ENCODE peak calls at places on chromosomes 12 and 14, in six cellular contexts. One of them, this sample, is unnamed.

GRCh38 chr14:100882991-100883788 is 20.3 kb downstream of the RTL1 start:
- DNase-seq in RWPE1: no peak
- DNase-seq in neural progenitor cell: no peak
- DNase-seq in mammary epithelial cell: no peak
- DNase-seq in pancreas: no peak
- DNase-seq in PC-9: no peak
- DNase-seq in this sample: no peak

GRCh38 chr12:79388006-79388405 is 302.8 kb downstream of the PAWR start:
- DNase-seq in pancreas: no peak
- DNase-seq in RWPE1: no peak
- DNase-seq in PC-9: no peak
- DNase-seq in neural progenitor cell: no peak
- DNase-seq in mammary epithelial cell: no peak
- DNase-seq in this sample: no peak

GRCh38 chr12:124188561-124189405 is 106.1 kb upstream of the RFLNA start:
- DNase-seq in pancreas: no peak
- DNase-seq in mammary epithelial cell: no peak
- DNase-seq in RWPE1: peak; percentile 17
- DNase-seq in neural progenitor cell: no peak
- DNase-seq in PC-9: no peak
- DNase-seq in this sample: peak; percentile 57

GRCh38 chr12:67716817-67717216 is 68.3 kb downstream of the DYRK2 start:
- DNase-seq in pancreas: no peak
- DNase-seq in RWPE1: no peak
- DNase-seq in PC-9: peak; percentile 8
- DNase-seq in neural progenitor cell: no peak
- DNase-seq in mammary epithelial cell: no peak
- DNase-seq in this sample: no peak

GRCh38 chr12:32252199-32253073 is 145.8 kb downstream of the BICD1 start:
- DNase-seq in PC-9: no peak
- DNase-seq in mammary epithelial cell: no peak
- DNase-seq in RWPE1: no peak
- DNase-seq in pancreas: no peak
- DNase-seq in neural progenitor cell: peak; percentile 70
- DNase-seq in this sample: no peak

GRCh38 chr14:85342858-85343607 is 186.9 kb upstream of the FLRT2 start:
- DNase-seq in mammary epithelial cell: no peak
- DNase-seq in neural progenitor cell: no peak
- DNase-seq in RWPE1: no peak
- DNase-seq in pancreas: no peak
- DNase-seq in PC-9: no peak
- DNase-seq in this sample: no peak

GRCh38 chr12:32811686-32812392 is 56.1 kb upstream of the YARS2 start:
- DNase-seq in pancreas: no peak
- DNase-seq in neural progenitor cell: no peak
- DNase-seq in PC-9: no peak
- DNase-seq in RWPE1: no peak
- DNase-seq in mammary epithelial cell: no peak
- DNase-seq in this sample: no peak

GRCh38 chr14:29148221-29148620 is 381.6 kb downstream of the FOXG1 start:
- DNase-seq in mammary epithelial cell: no peak
- DNase-seq in RWPE1: no peak
- DNase-seq in pancreas: no peak
- DNase-seq in neural progenitor cell: no peak
- DNase-seq in PC-9: no peak
- DNase-seq in this sample: no peak

GRCh38 chr12:89976866-89977265 is 268.2 kb upstream of the ATP2B1 start:
- DNase-seq in neural progenitor cell: no peak
- DNase-seq in RWPE1: no peak
- DNase-seq in PC-9: no peak
- DNase-seq in mammary epithelial cell: no peak
- DNase-seq in pancreas: no peak
- DNase-seq in this sample: no peak

GRCh38 chr12:94094700-94095099 is 53.7 kb upstream of the PLXNC1 start:
- DNase-seq in pancreas: no peak
- DNase-seq in RWPE1: no peak
- DNase-seq in neural progenitor cell: no peak
- DNase-seq in PC-9: no peak
- DNase-seq in mammary epithelial cell: no peak
- DNase-seq in this sample: no peak

GRCh38 chr12:87348071-87348470 is 681.1 kb downstream of the C12orf50 start:
- DNase-seq in RWPE1: no peak
- DNase-seq in neural progenitor cell: no peak
- DNase-seq in pancreas: no peak
- DNase-seq in PC-9: no peak
- DNase-seq in mammary epithelial cell: no peak
- DNase-seq in this sample: no peak

GRCh38 chr12:5522358-5523335 is 90.7 kb downstream of the NTF3 start:
- DNase-seq in neural progenitor cell: no peak
- DNase-seq in RWPE1: no peak
- DNase-seq in mammary epithelial cell: no peak
- DNase-seq in PC-9: no peak
- DNase-seq in pancreas: no peak
- DNase-seq in this sample: no peak

GRCh38 chr14:102868956-102869531 is 53.4 kb upstream of the AMN start:
- DNase-seq in neural progenitor cell: no peak
- DNase-seq in pancreas: no peak
- DNase-seq in mammary epithelial cell: no peak
- DNase-seq in PC-9: no peak
- DNase-seq in RWPE1: no peak
- DNase-seq in this sample: no peak

GRCh38 chr14:36826614-36827013 is 165.0 kb downstream of the PAX9 start:
- DNase-seq in PC-9: no peak
- DNase-seq in pancreas: no peak
- DNase-seq in RWPE1: no peak
- DNase-seq in neural progenitor cell: no peak
- DNase-seq in mammary epithelial cell: no peak
- DNase-seq in this sample: no peak

DNA sequence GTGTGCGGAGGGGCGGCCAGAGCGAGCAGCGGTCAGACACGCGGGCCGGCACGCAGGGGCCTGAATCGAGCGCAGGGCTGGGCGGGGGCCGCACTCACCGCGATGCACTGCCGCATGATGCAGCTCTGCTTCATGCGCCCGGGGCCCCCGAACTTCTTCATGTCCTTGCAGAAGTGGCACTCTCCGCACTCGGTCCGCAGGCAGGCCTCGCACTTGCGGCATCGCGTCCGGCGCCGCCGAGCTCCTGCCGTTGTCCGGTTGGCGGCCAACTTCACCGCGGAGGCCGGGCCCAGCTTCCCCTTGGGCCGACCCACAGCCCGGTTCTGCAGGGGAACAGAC is 53.1 kb downstream of the RNF34 start:
- DNase-seq in PC-9: no peak
- DNase-seq in neural progenitor cell: no peak
- DNase-seq in mammary epithelial cell: no peak
- DNase-seq in pancreas: no peak
- DNase-seq in RWPE1: no peak
- DNase-seq in this sample: no peak
- H3K27ac ChIP-seq in PC-9: peak overlapping the region; percentile 62
- H3K27ac ChIP-seq in neural progenitor cell: no peak overlapping the region
- H3K27ac ChIP-seq in mammary epithelial cell: no peak overlapping the region
- H3K27ac ChIP-seq in pancreas: no peak overlapping the region
- H3K27ac ChIP-seq in RWPE1: peak overlapping the region; percentile 66
- H3K27ac ChIP-seq in this sample: no peak overlapping the region

GRCh38 chr14:68937790-68938514 is 41.1 kb downstream of the ACTN1 start:
- DNase-seq in PC-9: peak; percentile 89
- DNase-seq in mammary epithelial cell: peak; percentile 59
- DNase-seq in pancreas: peak; percentile 64
- DNase-seq in RWPE1: no peak
- DNase-seq in neural progenitor cell: peak; percentile 53
- DNase-seq in this sample: peak; percentile 68
- TF ChIP-seq CTCF in PC-9: peak; percentile 23
- TF ChIP-seq CTCF in mammary epithelial cell: no peak
- TF ChIP-seq CTCF in pancreas: no peak
- TF ChIP-seq CTCF in RWPE1: no peak
- TF ChIP-seq CTCF in neural progenitor cell: peak; percentile 38
- TF ChIP-seq CTCF in this sample: peak; percentile 44

DNA sequence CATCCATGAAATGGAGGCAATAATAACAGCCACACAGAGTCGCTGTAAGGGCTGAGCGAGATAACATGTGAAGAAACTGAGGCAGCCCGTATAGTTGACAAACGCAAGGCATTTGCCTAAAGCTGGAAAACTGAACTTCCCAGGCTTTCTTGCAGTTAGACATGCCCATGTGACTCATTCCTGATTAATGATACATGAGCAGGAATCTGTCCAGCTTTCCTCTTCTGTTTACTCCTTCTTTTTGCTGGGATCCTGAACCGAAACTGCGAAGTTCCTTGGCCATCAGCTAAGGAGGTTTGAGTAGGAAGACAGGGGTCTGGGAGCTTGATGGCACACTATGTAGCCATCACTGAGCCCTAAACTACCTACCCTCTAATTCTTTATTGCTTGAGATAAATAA is 52.2 kb downstream of the ST8SIA1 start:
- DNase-seq in mammary epithelial cell: peak; percentile 65
- DNase-seq in PC-9: no peak
- DNase-seq in pancreas: no peak
- DNase-seq in neural progenitor cell: no peak
- DNase-seq in RWPE1: peak; percentile 32
- DNase-seq in this sample: peak; percentile 14
- H3K27ac ChIP-seq in mammary epithelial cell: peak overlapping the region; percentile 93
- H3K27ac ChIP-seq in PC-9: no peak overlapping the region
- H3K27ac ChIP-seq in pancreas: no peak overlapping the region
- H3K27ac ChIP-seq in neural progenitor cell: no peak overlapping the region
- H3K27ac ChIP-seq in RWPE1: peak overlapping the region; percentile 39
- H3K27ac ChIP-seq in this sample: no peak overlapping the region

DNA sequence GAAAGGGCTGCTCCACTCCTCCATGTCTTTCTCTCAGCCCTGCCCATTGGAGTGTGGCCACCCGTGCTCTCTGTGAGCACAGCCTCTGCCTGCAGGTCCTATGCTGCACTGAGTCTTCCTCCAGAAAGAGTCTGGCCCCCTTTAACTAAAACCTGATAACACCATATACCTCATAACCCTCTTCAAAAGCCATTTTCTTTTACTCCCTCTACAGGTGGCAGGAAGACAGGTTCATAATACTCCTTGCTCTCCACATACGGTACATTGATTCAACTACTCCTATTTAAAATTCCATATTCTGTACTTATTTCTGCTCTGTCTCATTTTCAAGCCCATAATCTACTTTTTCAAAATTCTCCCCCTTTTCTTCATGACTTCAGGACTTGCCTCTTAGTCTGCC is 144.0 kb downstream of the HELB start:
- DNase-seq in pancreas: no peak
- DNase-seq in mammary epithelial cell: no peak
- DNase-seq in RWPE1: no peak
- DNase-seq in PC-9: no peak
- DNase-seq in neural progenitor cell: no peak
- DNase-seq in this sample: no peak
- TF ChIP-seq CTCF in pancreas: no peak
- TF ChIP-seq CTCF in mammary epithelial cell: no peak
- TF ChIP-seq CTCF in RWPE1: no peak
- TF ChIP-seq CTCF in PC-9: no peak
- TF ChIP-seq CTCF in neural progenitor cell: no peak
- TF ChIP-seq CTCF in this sample: no peak

DNA sequence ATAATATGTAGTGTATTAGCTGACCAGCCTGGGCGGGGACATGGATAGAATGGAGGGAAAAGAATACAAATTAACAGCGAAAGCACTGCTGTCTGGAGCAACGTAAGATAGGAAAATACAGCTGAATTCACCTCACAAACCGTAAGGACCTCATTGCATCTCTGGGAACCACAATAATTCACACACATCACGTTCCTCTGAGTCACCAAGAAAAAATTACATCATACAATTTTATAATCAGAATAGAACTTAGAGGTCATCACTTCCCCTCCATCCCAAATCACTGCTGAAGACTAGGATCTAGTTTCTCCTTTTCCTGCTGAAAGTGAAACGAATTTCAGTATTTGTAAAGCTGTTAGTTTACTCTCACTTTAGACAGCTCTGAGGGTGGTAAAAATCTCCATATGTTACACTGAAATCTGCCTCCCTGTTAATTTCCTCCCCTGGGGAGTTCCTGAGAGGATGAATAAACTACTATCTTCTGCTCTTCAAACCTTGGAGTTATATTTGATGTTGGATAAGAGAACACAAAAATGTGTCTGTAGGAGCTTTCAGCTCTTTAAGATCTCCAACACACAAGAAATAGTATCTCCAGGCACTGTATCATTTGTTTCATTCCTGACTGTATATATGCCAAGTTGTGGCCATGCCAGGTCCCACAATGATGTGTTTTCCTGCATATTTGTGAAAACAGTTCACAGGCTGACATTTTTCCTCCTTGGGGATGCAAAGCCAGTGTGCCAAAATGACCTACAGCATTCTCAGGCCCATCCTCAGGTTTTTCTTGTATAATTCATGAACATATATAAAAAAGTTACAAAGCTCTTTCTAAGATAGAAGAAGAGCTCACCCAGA is 63.8 kb upstream of the SSTR1 start:
- DNase-seq in pancreas: no peak
- DNase-seq in neural progenitor cell: no peak
- DNase-seq in PC-9: no peak
- DNase-seq in RWPE1: peak; percentile 8
- DNase-seq in mammary epithelial cell: no peak
- DNase-seq in this sample: no peak
- H3K27ac ChIP-seq in pancreas: no peak overlapping the region
- H3K27ac ChIP-seq in neural progenitor cell: no peak overlapping the region
- H3K27ac ChIP-seq in PC-9: no peak overlapping the region
- H3K27ac ChIP-seq in RWPE1: no peak overlapping the region
- H3K27ac ChIP-seq in mammary epithelial cell: no peak overlapping the region
- H3K27ac ChIP-seq in this sample: no peak overlapping the region

GRCh38 chr12:131116437-131117117 is 162.9 kb downstream of the ADGRD1 start:
- DNase-seq in RWPE1: no peak
- DNase-seq in pancreas: no peak
- DNase-seq in neural progenitor cell: peak; percentile 72
- DNase-seq in mammary epithelial cell: no peak
- DNase-seq in PC-9: no peak
- DNase-seq in this sample: peak; percentile 46
- TF ChIP-seq CTCF in RWPE1: peak; percentile 12
- TF ChIP-seq CTCF in pancreas: no peak
- TF ChIP-seq CTCF in neural progenitor cell: peak; percentile 78
- TF ChIP-seq CTCF in mammary epithelial cell: no peak
- TF ChIP-seq CTCF in PC-9: no peak
- TF ChIP-seq CTCF in this sample: peak; percentile 50

GRCh38 chr14:50659327-50659974 is 8.7 kb downstream of the SAV1 start:
- DNase-seq in mammary epithelial cell: no peak
- DNase-seq in neural progenitor cell: no peak
- DNase-seq in RWPE1: no peak
- DNase-seq in PC-9: no peak
- DNase-seq in pancreas: peak; percentile 64
- DNase-seq in this sample: no peak
- H3K27ac ChIP-seq in mammary epithelial cell: no peak overlapping the region
- H3K27ac ChIP-seq in neural progenitor cell: no peak overlapping the region
- H3K27ac ChIP-seq in RWPE1: no peak overlapping the region
- H3K27ac ChIP-seq in PC-9: no peak overlapping the region
- H3K27ac ChIP-seq in pancreas: peak overlapping the region; percentile 7
- H3K27ac ChIP-seq in this sample: no peak overlapping the region

This sample was measured in hepatocyte.